ENCODE peak calls at places on chromosomes 13 and 19, in six cellular contexts. J, C, M, Z, I and S are unnamed samples.
A peak's percentile ranks its signal among the peaks of the same experiment; 100 is the strongest.

GRCh38 chr19:574658-575526 is 2.5 kb downstream of the BSG start:
- ATAC-seq in J (peak; percentile 48), C (peak; percentile 51), M (no peak), Z (peak; percentile 36), I (no peak), S (no peak)

GRCh38 chr19:43763473-43763939 is 8.7 kb upstream of the SMG9 start:
- ATAC-seq in J (no peak), C (no peak), M (peak; percentile 1), Z (no peak), I (no peak), S (no peak)

GRCh38 chr13:71039440-71039839 is 827.6 kb downstream of the DACH1 start:
- ATAC-seq in J (no peak), C (no peak), M (no peak), Z (no peak), I (no peak), S (no peak)

GRCh38 chr13:110771194-110771593 is 57.7 kb downstream of the ING1 start:
- ATAC-seq in J (no peak), C (no peak), M (no peak), Z (no peak), I (no peak), S (no peak)

GRCh38 chr19:41530761-41531301 is 45.1 kb upstream of the CEACAM21 start:
- ATAC-seq in J (peak; percentile 50), C (peak; percentile 62), M (peak; percentile 10), Z (no peak), I (peak; percentile 68), S (no peak)

GRCh38 chr13:107650081-107650701 is 565.1 kb downstream of the LIG4 start:
- ATAC-seq in J (no peak), C (no peak), M (no peak), Z (peak; percentile 99), I (no peak), S (no peak)

GRCh38 chr19:36876993-36877938 is 26.6 kb downstream of the ZNF345 start:
- ATAC-seq in J (no peak), C (no peak), M (no peak), Z (no peak), I (no peak), S (no peak)

GRCh38 chr13:30331331-30331771 is 24.0 kb upstream of the KATNAL1 start:
- ATAC-seq in J (no peak), C (peak; percentile 32), M (peak; percentile 52), Z (no peak), I (no peak), S (peak; percentile 28)

GRCh38 chr13:24888291-24888931 is 124.4 kb downstream of the RNF17 start:
- ATAC-seq in J (no peak), C (no peak), M (no peak), Z (no peak), I (no peak), S (no peak)

GRCh38 chr13:20828540-20829364 is 55.0 kb upstream of the EEF1AKMT1 start:
- ATAC-seq in J (peak; percentile 33), C (peak; percentile 57), M (peak; percentile 58), Z (peak; percentile 50), I (peak; percentile 95), S (peak; percentile 47)

GRCh38 chr13:77002590-77003190 is 10.8 kb downstream of the CLN5 start:
- ATAC-seq in J (no peak), C (peak; percentile 66), M (peak; percentile 32), Z (peak; percentile 76), I (no peak), S (no peak)